ENCODE peak calls at places on chromosome 11, in eight cellular contexts. N is cardiac fibroblast, U is fibroblast of villous mesenchyme, K is natural killer cell, T is ovary, F is MM.1S, C is pancreas, D is astrocyte. P is an unnamed sample.
A peak's percentile ranks its signal among the peaks of the same experiment; 100 is the strongest.

GRCh38 chr11:38315151-38315550 is 1717.1 kb upstream of the RAG2 start:
- DNase-seq in N (peak; percentile 5), U (peak; percentile 17), K (no peak), T (no peak), F (no peak), C (no peak), D (peak; percentile 8), P (no peak)

GRCh38 chr11:108498046-108498815 is at the start of gene POGLUT3:
- DNase-seq in N (peak; percentile 60), U (peak; percentile 54), K (peak; percentile 51), T (peak; percentile 71), F (peak; percentile 18), C (peak; percentile 57), D (peak; percentile 50), P (peak; percentile 77)

GRCh38 chr11:3196161-3197043 is 22.2 kb downstream of the MRGPRG start:
- DNase-seq in N (no peak), U (no peak), K (no peak), T (no peak), F (no peak), C (peak; percentile 6), D (no peak), P (peak; percentile 70)

GRCh38 chr11:75777461-75778110 is 9.0 kb downstream of the DGAT2 start:
- DNase-seq in N (no peak), U (no peak), K (no peak), T (peak; percentile 3), F (no peak), C (no peak), D (no peak), P (no peak)

GRCh38 chr11:132258865-132259264 is 888.5 kb downstream of the NTM start:
- DNase-seq in N (no peak), U (no peak), K (no peak), T (no peak), F (no peak), C (no peak), D (peak; percentile 68), P (no peak)

GRCh38 chr11:129950319-129951034 is 52.2 kb downstream of the PRDM10 start:
- DNase-seq in N (peak; percentile 91), U (peak; percentile 69), K (no peak), T (no peak), F (no peak), C (peak; percentile 22), D (peak; percentile 60), P (no peak)

GRCh38 chr11:133577403-133577802 is 45.1 kb upstream of the OPCML start:
- DNase-seq in N (no peak), U (no peak), K (no peak), T (no peak), F (no peak), C (no peak), D (no peak), P (no peak)

GRCh38 chr11:76752321-76753175 is 30.6 kb upstream of the TSKU start:
- DNase-seq in N (peak; percentile 93), U (peak; percentile 96), K (no peak), T (peak; percentile 97), F (no peak), C (no peak), D (peak; percentile 87), P (no peak)

GRCh38 chr11:107017433-107018227 is 646 bp downstream of the GUCY1A2 start:
- DNase-seq in N (peak; percentile 51), U (peak; percentile 24), K (no peak), T (peak; percentile 40), F (peak; percentile 75), C (peak; percentile 55), D (peak; percentile 22), P (peak; percentile 77)

GRCh38 chr11:12674571-12674935 is 332 bp downstream of the TEAD1 start:
- DNase-seq in N (no peak), U (no peak), K (no peak), T (no peak), F (peak; percentile 36), C (no peak), D (no peak), P (no peak)

GRCh38 chr11:84247931-84248330 is 961.8 kb upstream of the CCDC90B start:
- DNase-seq in N (peak; percentile 6), U (no peak), K (no peak), T (no peak), F (no peak), C (no peak), D (peak; percentile 26), P (no peak)

GRCh38 chr11:93715797-93716396 is 25.4 kb downstream of the TAF1D start:
- DNase-seq in N (no peak), U (no peak), K (no peak), T (no peak), F (no peak), C (no peak), D (no peak), P (no peak)

GRCh38 chr11:70367071-70367470 is 31.3 kb upstream of the CTTN start:
- DNase-seq in N (no peak), U (peak; percentile 76), K (no peak), T (no peak), F (no peak), C (no peak), D (peak; percentile 59), P (no peak)

GRCh38 chr11:14075118-14075601 is 112.6 kb downstream of the SPON1 start:
- DNase-seq in N (no peak), U (no peak), K (no peak), T (no peak), F (no peak), C (no peak), D (peak; percentile 42), P (no peak)

GRCh38 chr11:122711362-122711761 is 55.8 kb downstream of the UBASH3B start:
- DNase-seq in N (no peak), U (no peak), K (no peak), T (no peak), F (no peak), C (no peak), D (no peak), P (no peak)

GRCh38 chr11:73652046-73652730 is 5.8 kb downstream of the PLEKHB1 start:
- DNase-seq in N (peak; percentile 42), U (no peak), K (no peak), T (no peak), F (no peak), C (peak; percentile 46), D (no peak), P (no peak)

GRCh38 chr11:74699615-74700396 is 31.4 kb downstream of the CHRDL2 start:
- DNase-seq in N (no peak), U (no peak), K (no peak), T (no peak), F (no peak), C (no peak), D (no peak), P (no peak)

GRCh38 chr11:69840371-69841169 is 21.4 kb upstream of the FGF3 start:
- DNase-seq in N (no peak), U (no peak), K (no peak), T (no peak), F (no peak), C (peak; percentile 27), D (no peak), P (no peak)

GRCh38 chr11:64000026-64000739 is 13.9 kb downstream of the OTUB1 start:
- DNase-seq in N (peak; percentile 82), U (peak; percentile 71), K (peak; percentile 70), T (peak; percentile 74), F (peak; percentile 47), C (peak; percentile 65), D (no peak), P (peak; percentile 85)

DNA sequence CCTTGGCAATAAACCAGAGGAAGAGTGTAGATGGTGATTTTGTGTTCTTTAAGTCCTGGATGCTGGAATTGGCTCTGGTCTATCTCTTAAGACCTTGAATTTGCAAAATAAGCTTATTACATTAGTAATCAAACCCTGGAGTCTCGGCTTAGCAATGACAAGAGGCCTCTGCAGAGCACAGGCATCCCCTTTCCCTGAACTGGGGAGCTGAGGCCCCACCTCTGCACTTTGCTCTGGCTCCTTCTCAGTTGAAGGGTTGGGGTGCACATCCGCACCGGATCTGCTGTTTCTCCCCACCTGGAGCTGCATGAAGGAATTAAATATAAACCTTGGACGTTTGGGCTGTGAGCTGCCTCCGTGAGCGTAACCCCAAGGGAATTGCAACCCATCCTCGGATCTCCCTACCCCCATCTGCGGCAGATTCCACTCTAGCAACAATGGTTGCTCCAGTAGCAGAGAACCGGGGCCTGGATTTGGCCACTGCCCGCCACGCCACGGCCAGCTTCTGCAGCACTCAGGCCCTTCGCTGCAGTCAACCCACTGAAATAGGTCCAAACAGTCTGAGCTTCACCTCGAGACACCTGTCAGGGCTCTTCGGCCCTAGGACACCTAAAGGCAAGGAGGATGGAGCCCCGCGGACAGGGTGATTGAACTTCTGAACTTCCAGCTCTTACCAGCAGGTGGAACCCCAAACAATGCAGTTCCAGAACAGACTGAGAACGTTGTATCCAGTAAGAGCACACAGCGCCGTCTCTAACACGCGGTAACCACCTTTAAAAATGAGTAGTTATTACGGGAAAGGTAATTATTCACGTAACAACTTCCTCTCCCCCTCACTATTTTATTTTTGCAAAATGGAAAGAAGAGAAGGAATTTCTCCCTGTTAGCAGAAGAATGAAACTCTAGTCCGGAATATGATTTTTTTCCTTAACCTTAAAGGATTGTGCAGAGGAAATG is 54.8 kb upstream of the CAPRIN1 start:
- DNase-seq in N (peak; percentile 82), U (peak; percentile 72), K (peak; percentile 48), T (peak; percentile 61), F (peak; percentile 86), C (peak; percentile 83), D (peak; percentile 45), P (peak; percentile 76)
- TF ChIP-seq CTCF in N (peak; percentile 79), U (peak; percentile 85), K (peak; percentile 74), T (peak; percentile 40), F (peak; percentile 81), C (peak; percentile 68), D (peak; percentile 77), P (peak; percentile 85)

GRCh38 chr11:18321991-18322711 is at the start of the genes GTF2H1 and HPS5:
- DNase-seq in N (peak; percentile 99), U (peak; percentile 99), K (peak; percentile 96), T (peak; percentile 95), F (peak; percentile 99), C (peak; percentile 94), D (peak; percentile 97), P (peak; percentile 93)
- TF ChIP-seq CTCF in N (no peak), U (no peak), K (no peak), T (no peak), F (no peak), C (no peak), D (no peak), P (no peak)

DNA sequence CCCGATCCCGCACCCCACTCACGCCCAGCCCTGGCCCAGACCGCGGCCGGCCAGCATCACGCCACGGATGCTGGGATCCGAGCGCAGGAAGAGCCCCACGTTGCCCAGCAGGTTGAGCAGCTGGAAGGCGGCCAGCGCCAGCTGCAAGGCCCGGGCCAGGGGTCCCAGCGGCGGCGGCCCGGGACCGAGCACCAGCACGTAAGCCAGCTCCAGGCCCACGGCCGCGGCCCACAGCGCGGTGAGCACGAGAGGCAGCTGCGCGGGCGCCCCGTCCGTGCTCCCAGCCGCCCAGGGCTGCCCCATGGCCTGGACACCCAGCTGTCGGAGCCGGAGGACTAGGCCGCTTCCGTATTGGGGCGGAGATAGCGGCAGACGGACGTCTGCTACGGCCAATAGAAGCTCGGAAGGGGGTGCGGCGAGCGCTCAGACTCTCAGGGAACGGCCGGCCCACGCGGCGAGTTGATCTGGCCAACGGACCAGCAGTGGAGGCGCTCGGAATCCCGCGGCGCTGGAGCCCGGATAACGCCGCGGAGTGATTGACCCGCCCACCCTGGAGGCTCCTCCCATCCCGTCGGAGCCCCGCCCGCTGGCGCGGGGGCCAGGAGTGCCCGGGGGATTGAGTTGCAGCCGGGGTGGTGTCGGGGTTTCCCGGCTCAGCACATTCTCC is at the start of gene ZDHHC24:
- DNase-seq in N (peak; percentile 99), U (peak; percentile 98), K (peak; percentile 84), T (peak; percentile 96), F (peak; percentile 95), C (peak; percentile 98), D (peak; percentile 91), P (peak; percentile 96)
- TF ChIP-seq CTCF in N (no peak), U (no peak), K (no peak), T (no peak), F (no peak), C (no peak), D (no peak), P (peak; percentile 16)

GRCh38 chr11:47980907-47981621 is 705 bp downstream of the PTPRJ start:
- DNase-seq in N (peak; percentile 56), U (peak; percentile 61), K (peak; percentile 39), T (peak; percentile 46), F (peak; percentile 21), C (peak; percentile 59), D (no peak), P (peak; percentile 78)
- TF ChIP-seq CTCF in N (no peak), U (peak; percentile 17), K (no peak), T (no peak), F (no peak), C (no peak), D (no peak), P (peak; percentile 42)

P was measured in type B pancreatic cell.